ENCODE peak calls at places on chromosomes 11 and 22, in five cellular contexts. B is stimulated activated CD4-positive, alpha-beta T cell treated with anti-CD3 and anti-CD28 coated beads, TNF-alpha, amount 100 ng/mL, for 1 hour; U is GOT3; O is activated naive CD8-positive, alpha-beta T cell treated with anti-CD3 and anti-CD28 coated beads for 36 hours; Z is myocyte. H is an unnamed sample.

GRCh38 chr11:73152086-73152853 is 10.2 kb upstream of the FCHSD2 start:
- DNase-seq in O (no peak), B (no peak), U (no peak), Z (no peak), H (no peak)

GRCh38 chr11:94638902-94639373 is 71.8 kb downstream of the PIWIL4 start:
- DNase-seq in Z (peak), O (no peak), B (no peak), U (no peak), H (no peak)

GRCh38 chr11:85685131-85685819 is 720 bp downstream of the CCDC89 start:
- DNase-seq in B (no peak), O (no peak), Z (peak), U (no peak), H (no peak)

GRCh38 chr22:29218758-29219408 is 13.2 kb downstream of the EMID1 start:
- DNase-seq in Z (no peak), O (no peak), U (no peak), B (no peak), H (no peak)

GRCh38 chr22:33914131-33914530 is 6.1 kb downstream of the LARGE1 start:
- DNase-seq in U (no peak), Z (no peak), O (no peak), B (no peak), H (no peak)

GRCh38 chr11:109735139-109735538 is 313.1 kb downstream of the C11orf87 start:
- DNase-seq in B (no peak), U (no peak), Z (peak), O (no peak), H (no peak)

GRCh38 chr22:47801541-47802245 is 1039.2 kb downstream of the TBC1D22A start:
- DNase-seq in B (no peak), U (no peak), O (no peak), Z (no peak), H (no peak)

GRCh38 chr11:125946712-125947418 is 1.0 kb downstream of the VSIG10L2 start:
- DNase-seq in O (no peak), Z (no peak), U (no peak), B (no peak), H (no peak)

GRCh38 chr11:98545544-98546175 is 475.1 kb upstream of the CNTN5 start:
- DNase-seq in B (no peak), O (no peak), U (no peak), Z (no peak), H (no peak)